ENCODE peak calls at places on chromosomes 12 and 14, in four cellular contexts. U is breast epithelium, O is IMR-90, J is GM12878. W is an unnamed sample. For H3K4me1, the result is how much of the 10 kb centered on the place peaks cover.

GRCh38 chr12:2095878-2096277 is 43.1 kb downstream of the CACNA1C start:
- DNase-seq in U (peak), J (no peak), O (no peak), W (no peak)

GRCh38 chr12:48995061-48995879 is 3.9 kb downstream of the DDN start:
- DNase-seq in U (peak), O (peak), J (no peak), W (peak)

GRCh38 chr14:104035300-104035699 is 50.2 kb upstream of the ASPG start:
- DNase-seq in O (no peak), U (no peak), J (no peak), W (no peak)

GRCh38 chr12:124428136-124428791 is 133.4 kb downstream of the RFLNA start:
- DNase-seq in U (no peak), O (peak), J (no peak), W (no peak)

GRCh38 chr14:71532349-71532748 is 399.9 kb upstream of the RGS6 start:
- DNase-seq in U (no peak), O (peak), J (no peak), W (no peak)

GRCh38 chr14:75205586-75205985 is 29.2 kb upstream of the TMED10 start:
- DNase-seq in U (no peak), J (no peak), O (peak), W (no peak)

GRCh38 chr12:81078469-81079196 is 754 bp downstream of the ACSS3 start:
- DNase-seq in U (no peak), O (peak), J (no peak), W (peak)

GRCh38 chr14:55893695-55894094 is 224.5 kb upstream of the PELI2 start:
- DNase-seq in U (no peak), O (no peak), J (no peak), W (no peak)

GRCh38 chr14:92932448-92933395 is 9.8 kb downstream of the CHGA start:
- DNase-seq in J (no peak), O (no peak), U (no peak), W (no peak)

GRCh38 chr12:49621651-49622500 is 1.5 kb upstream of the PRPF40B start:
- DNase-seq in J (no peak), O (no peak), U (no peak), W (no peak)

DNA sequence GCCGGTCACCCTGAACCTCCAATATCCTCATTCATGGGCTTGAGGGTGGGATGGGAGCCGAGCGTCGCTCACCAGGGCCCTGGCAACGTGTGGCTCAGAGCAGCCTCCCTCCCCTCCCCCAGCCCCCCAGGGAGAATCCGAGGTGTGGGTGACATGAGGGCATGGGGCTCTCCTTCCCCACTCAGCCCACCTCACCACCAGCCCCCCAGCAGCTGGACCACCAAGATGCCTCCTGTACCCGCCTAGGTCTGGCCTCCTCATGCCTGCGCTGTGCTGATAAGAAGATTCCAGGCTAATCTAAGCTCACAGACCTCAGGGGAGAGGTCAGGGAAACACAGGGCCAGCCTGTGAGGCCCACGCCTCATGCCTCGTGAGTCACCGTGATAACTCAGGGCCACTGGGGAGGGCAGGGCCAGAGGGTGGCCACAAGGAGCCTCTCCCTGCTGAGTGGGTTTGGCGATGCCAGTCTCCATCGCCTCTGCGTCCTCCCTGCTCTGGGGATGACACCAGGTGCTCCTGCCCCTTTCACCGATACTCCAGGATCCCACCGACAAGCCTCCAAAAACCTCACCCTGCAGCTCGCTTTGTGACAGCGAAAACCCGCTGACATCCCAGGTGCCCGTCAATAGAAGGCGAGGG is 56.9 kb downstream of the TESC start:
- DNase-seq in J (no peak), U (no peak), O (peak), W (no peak)
- TF ChIP-seq POLR2A in J (no peak), U (no peak), O (no peak), W (no peak)

GRCh38 chr12:107778383-107779015 is 4.0 kb downstream of the ASCL4 start:
- DNase-seq in O (no peak), U (no peak), J (no peak), W (no peak)

GRCh38 chr12:107776171-107776570 is 1.7 kb downstream of the ASCL4 start:
- DNase-seq in O (no peak), J (no peak), U (no peak), W (no peak)

GRCh38 chr12:107775093-107775721 is 703 bp downstream of the ASCL4 start:
- DNase-seq in O (no peak), U (no peak), J (no peak), W (no peak)

GRCh38 chr12:107779077-107779840 is 4.8 kb downstream of the ASCL4 start:
- DNase-seq in O (no peak), J (peak), U (no peak), W (no peak)

GRCh38 chr12:107774349-107775029 is at the start of gene ASCL4:
- DNase-seq in J (no peak), O (no peak), U (no peak), W (no peak)
- H3K4me1 ChIP-seq in J (under half), O (under half), U (under half), W (under half)

GRCh38 chr14:80940146-80940545 is 1.4 kb downstream of the CEP128 start:
- DNase-seq in U (no peak), O (no peak), J (no peak), W (no peak)

GRCh38 chr14:80946187-80946586 is 4.6 kb upstream of the CEP128 start:
- DNase-seq in U (no peak), O (peak), J (no peak), W (no peak)

GRCh38 chr14:80944861-80945617 is 3.5 kb upstream of the CEP128 start:
- DNase-seq in U (no peak), O (no peak), J (no peak), W (no peak)

GRCh38 chr14:80941241-80942157 is at the start of gene CEP128:
- DNase-seq in J (peak), U (peak), O (peak), W (peak)

GRCh38 chr14:80942158-80942738 is 710 bp upstream of the CEP128 start:
- DNase-seq in O (no peak), J (no peak), U (no peak), W (no peak)
- H3K4me3 ChIP-seq in O (peak), J (peak), U (peak), W (no peak)

DNA sequence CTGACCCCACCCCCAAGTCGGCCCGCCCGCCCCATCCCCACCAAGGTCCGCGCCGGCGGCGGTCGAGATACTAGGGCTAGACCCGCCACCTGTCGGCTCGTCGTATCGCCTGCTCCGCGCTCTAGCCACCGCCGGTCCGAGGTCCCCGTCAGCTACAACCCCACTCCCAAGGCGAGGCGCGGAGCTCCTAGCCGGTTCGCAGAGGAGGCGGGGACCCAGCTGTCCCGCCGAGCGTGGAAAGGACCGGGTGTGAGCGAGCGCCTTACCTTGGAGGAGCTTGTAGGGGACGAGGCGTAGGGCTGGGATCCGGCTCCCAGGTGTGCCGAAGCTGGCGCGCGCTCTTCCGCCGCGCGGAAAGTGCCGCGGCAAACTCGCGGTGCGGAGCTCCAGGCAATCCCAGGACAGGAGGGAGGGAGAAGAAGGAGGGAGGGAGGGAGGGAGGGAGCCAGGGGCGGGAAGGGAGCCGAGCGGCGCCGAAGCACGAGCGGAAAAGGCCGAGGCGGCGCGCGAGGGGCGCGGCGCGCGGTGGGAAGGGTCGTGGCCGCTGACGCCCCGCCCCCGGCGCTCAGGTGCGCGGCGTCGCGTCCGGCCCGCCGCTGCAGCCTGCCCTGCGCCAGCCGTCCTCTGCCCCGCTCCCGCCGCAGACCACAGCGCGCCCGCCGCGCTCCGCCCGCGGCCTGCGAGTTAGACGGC is at the start of gene PAWR:
- DNase-seq in U (peak), O (peak), J (no peak), W (peak)
- TF ChIP-seq POLR2A in U (no peak), O (peak), J (peak), W (no peak)

DNA sequence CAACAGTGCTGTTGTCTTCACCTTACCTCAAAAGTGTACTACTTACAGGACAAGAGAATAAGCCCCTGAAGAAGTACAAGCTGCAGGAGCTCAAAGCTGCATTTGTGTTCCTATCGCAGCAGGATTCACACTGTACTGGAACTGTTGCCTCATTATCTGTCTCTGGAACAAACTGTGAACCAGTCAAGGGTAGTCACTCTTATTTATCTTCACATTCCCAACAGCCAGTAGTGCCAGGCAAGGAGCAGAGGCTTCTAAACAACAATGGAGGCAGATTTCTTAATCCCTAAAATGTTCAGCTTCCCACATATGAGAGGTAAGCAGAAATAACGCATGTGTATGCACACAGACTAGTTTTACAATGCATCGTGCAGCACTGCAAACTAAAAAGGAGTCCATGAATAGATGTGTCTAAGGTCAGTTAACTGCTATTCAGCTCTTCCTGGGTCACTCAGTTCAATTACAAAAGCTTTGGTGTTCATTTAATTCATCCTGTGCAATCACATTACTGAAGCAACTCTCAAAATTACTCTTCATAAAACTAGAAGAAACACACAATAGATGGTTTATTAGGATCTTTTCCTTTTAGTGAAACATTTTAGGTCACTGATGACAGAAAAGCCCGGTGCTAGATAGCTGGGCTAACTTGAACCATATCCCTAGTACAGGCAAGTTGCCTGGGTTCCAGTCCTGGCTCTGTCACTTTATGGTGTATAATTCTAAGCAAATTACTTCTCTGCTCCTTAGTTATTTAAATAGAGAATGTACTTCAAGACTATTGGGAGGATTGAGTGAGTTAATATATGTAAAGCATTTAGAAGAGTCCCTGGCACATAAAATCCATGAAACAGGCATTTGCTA is 2.7 kb downstream of the APPL2 start:
- DNase-seq in O (no peak), U (no peak), J (no peak), W (no peak)
- H3K4me1 ChIP-seq in O (under half), U (under half), J (under half), W (half or more)

W was measured in heart left ventricle.